ENCODE peak calls at places on chromosomes 3 and 15, in four cellular contexts. H, D, M and R are unnamed samples.

GRCh38 chr3:51538115-51538458 is 432 bp upstream of the RAD54L2 start:
- DNase-seq in H (no peak), M (no peak), D (no peak), R (peak; percentile 2)

GRCh38 chr15:98649996-98650870 is 1.9 kb downstream of the IGF1R start:
- DNase-seq in M (peak; percentile 55), H (peak; percentile 78), D (no peak), R (peak; percentile 59)

GRCh38 chr3:174891524-174892203 is 32.5 kb downstream of the NAALADL2 start:
- DNase-seq in D (no peak), M (no peak), H (no peak), R (peak; percentile 76)

GRCh38 chr3:13822042-13822441 is 57.8 kb downstream of the WNT7A start:
- DNase-seq in D (no peak), M (no peak), H (no peak), R (no peak)

GRCh38 chr3:82891028-82891427 is 1129.6 kb upstream of the GBE1 start:
- DNase-seq in D (no peak), H (no peak), M (no peak), R (no peak)

GRCh38 chr15:44712108-44713005 is 1.0 kb downstream of the B2M start:
- DNase-seq in D (no peak), M (peak; percentile 62), H (peak; percentile 82), R (peak; percentile 71)

GRCh38 chr3:10341901-10342398 is 21.0 kb upstream of the SEC13 start:
- DNase-seq in M (no peak), H (no peak), D (no peak), R (no peak)

GRCh38 chr3:88807471-88808090 is 299.8 kb upstream of the EPHA3 start:
- DNase-seq in D (no peak), M (no peak), H (no peak), R (no peak)

GRCh38 chr15:35067501-35068347 is 17.4 kb downstream of the NANOGP8 start:
- DNase-seq in D (no peak), M (no peak), H (no peak), R (no peak)

GRCh38 chr3:50336452-50337174 is 4.0 kb downstream of the RASSF1 start:
- DNase-seq in H (no peak), M (no peak), D (no peak), R (no peak)

GRCh38 chr15:63891079-63891762 is 57.5 kb upstream of the HERC1 start:
- DNase-seq in M (peak; percentile 88), H (no peak), D (peak; percentile 74), R (peak; percentile 85)

GRCh38 chr15:58932791-58933310 is 628 bp downstream of the SLTM start:
- DNase-seq in D (no peak), M (no peak), H (peak; percentile 77), R (no peak)

GRCh38 chr3:166248784-166249183 is 411.6 kb upstream of the BCHE start:
- DNase-seq in H (no peak), M (no peak), D (no peak), R (no peak)

GRCh38 chr15:34223904-34224596 is 766 bp upstream of the EMC4 start:
- DNase-seq in H (no peak), D (no peak), M (no peak), R (peak; percentile 20)

GRCh38 chr3:30347679-30348216 is 258.7 kb upstream of the TGFBR2 start:
- DNase-seq in H (no peak), D (peak; percentile 61), M (no peak), R (no peak)

GRCh38 chr3:177576754-177577153 is 379.5 kb upstream of the TBL1XR1 start:
- DNase-seq in D (no peak), H (no peak), M (no peak), R (no peak)

GRCh38 chr15:41969851-41970431 is 2.4 kb downstream of the EHD4 start:
- DNase-seq in H (peak; percentile 52), M (no peak), D (no peak), R (no peak)

GRCh38 chr3:25033407-25034029 is 394.5 kb upstream of the RARB start:
- DNase-seq in D (peak; percentile 20), M (peak; percentile 66), H (no peak), R (peak; percentile 56)

GRCh38 chr3:46442591-46443530 is 21.8 kb downstream of the LTF start:
- DNase-seq in H (peak; percentile 58), D (no peak), M (peak; percentile 53), R (no peak)

GRCh38 chr3:51712963-51713362 is 6.1 kb downstream of the GRM2 start:
- DNase-seq in H (peak; percentile 50), D (no peak), M (no peak), R (no peak)

GRCh38 chr15:95326689-95327525 is 1003.6 kb upstream of the NR2F2 start:
- DNase-seq in M (no peak), D (no peak), H (peak; percentile 83), R (peak; percentile 10)

GRCh38 chr15:29115093-29115991 is 154.3 kb downstream of the NSMCE3 start:
- DNase-seq in H (no peak), D (no peak), M (no peak), R (peak; percentile 19)

DNA sequence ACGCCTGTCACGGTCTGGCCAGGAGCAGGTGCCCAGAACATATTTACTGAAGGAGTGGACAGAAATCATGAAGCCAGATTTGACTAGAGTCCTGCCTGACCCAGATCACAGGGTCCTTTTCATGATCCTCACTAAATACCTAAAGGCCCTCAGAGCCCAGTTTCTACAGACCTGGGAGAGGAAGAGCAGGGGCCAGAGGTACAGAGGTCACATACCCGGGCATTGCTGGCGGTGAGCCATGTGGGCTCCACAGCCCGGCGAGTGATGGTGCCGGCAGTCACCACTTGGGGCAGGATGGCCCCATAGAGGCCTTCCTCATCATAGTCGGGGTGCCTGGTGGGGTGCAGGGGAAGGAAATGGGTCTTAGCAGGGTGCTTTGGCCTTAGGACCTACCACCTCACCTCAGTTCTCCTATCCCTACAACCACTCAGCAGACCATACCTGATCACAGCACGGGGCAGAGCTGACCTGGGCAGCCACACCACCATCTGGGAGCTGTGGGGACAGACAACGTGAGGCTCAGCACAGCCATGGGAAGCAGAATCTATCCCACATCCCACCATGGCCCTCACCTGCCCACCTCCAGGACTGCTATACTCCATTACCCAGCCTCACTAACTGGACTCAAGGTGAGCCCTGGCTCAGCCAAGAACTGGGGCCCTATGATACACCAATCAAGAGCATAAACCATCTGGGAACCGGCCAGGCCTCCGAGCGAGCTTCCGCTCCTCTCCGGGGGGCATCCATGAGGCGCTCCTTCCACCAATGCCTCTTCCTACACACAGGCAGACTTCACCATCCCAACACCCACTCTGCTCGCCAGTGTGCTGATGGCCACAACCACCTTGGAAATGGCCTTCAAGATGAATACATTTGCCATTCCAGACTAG is 12.9 kb downstream of the POLG start:
- DNase-seq in D (no peak), H (no peak), M (peak; percentile 30), R (no peak)
- TF ChIP-seq CTCF in D (no peak), H (no peak), M (peak; percentile 27), R (no peak)

GRCh38 chr3:119524931-119525662 is 26.8 kb downstream of the TIMMDC1 start:
- DNase-seq in H (no peak), M (peak; percentile 2), D (no peak), R (no peak)
- TF ChIP-seq CTCF in H (no peak), M (no peak), D (peak; percentile 28), R (no peak)

GRCh38 chr3:111071257-111072015 is at the start of gene NECTIN3:
- DNase-seq in D (no peak), H (peak; percentile 96), M (peak; percentile 95), R (peak; percentile 97)
- TF ChIP-seq CTCF in D (no peak), H (no peak), M (no peak), R (no peak)

GRCh38 chr3:98814799-98815450 is 51.8 kb downstream of the ST3GAL6 start:
- DNase-seq in H (no peak), D (no peak), M (no peak), R (no peak)

GRCh38 chr3:98821072-98821471 is 57.9 kb downstream of the ST3GAL6 start:
- DNase-seq in H (no peak), M (no peak), D (no peak), R (no peak)

GRCh38 chr3:98812851-98813374 is 49.8 kb downstream of the ST3GAL6 start:
- DNase-seq in D (no peak), H (no peak), M (peak; percentile 11), R (peak; percentile 12)

GRCh38 chr3:98817546-98817945 is 54.4 kb downstream of the ST3GAL6 start:
- DNase-seq in M (no peak), D (peak; percentile 33), H (no peak), R (no peak)
- TF ChIP-seq CTCF in M (peak; percentile 32), D (peak; percentile 73), H (peak; percentile 61), R (peak; percentile 85)

GRCh38 chr3:134630506-134630905 is 20.3 kb downstream of the KY start:
- DNase-seq in M (no peak), D (no peak), H (peak; percentile 16), R (no peak)
- TF ChIP-seq CTCF in M (no peak), D (no peak), H (no peak), R (no peak)

GRCh38 chr3:148727242-148727641 is 29.5 kb downstream of the AGTR1 start:
- DNase-seq in D (no peak), H (no peak), M (peak; percentile 76), R (no peak)
- TF ChIP-seq CTCF in D (peak; percentile 69), H (no peak), M (peak; percentile 71), R (no peak)

GRCh38 chr15:67136802-67137201 is 71.4 kb downstream of the SMAD3 start:
- DNase-seq in M (no peak), H (no peak), D (no peak), R (peak; percentile 1)

GRCh38 chr15:67137319-67137718 is 71.9 kb downstream of the SMAD3 start:
- DNase-seq in M (no peak), H (no peak), D (no peak), R (no peak)

GRCh38 chr15:67133738-67134576 is 68.6 kb downstream of the SMAD3 start:
- DNase-seq in D (no peak), M (no peak), H (no peak), R (peak; percentile 70)

GRCh38 chr15:67134577-67135492 is 69.4 kb downstream of the SMAD3 start:
- DNase-seq in D (no peak), H (no peak), M (no peak), R (peak; percentile 42)

DNA sequence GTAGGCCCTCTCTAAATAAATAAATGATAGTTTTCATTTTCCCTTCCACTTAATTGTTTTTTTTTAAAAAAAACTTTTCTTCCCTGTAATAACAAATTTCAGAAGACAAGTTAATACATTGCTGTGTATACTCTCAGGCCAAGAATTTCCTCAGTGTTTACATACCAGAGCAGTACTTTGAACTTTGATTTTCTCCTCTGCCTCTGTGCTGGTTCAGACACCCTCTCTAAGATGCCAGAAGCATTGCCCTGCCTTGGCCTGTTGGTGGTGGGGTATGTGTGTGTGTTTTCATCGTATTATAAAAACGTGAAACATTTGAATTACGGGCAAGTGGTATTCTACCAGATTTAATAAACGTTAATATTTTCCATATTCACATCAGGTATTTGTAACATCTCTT is 70.1 kb downstream of the SMAD3 start:
- DNase-seq in M (no peak), H (no peak), D (no peak), R (peak; percentile 40)
- TF ChIP-seq CTCF in M (no peak), H (no peak), D (no peak), R (no peak)

GRCh38 chr3:188092648-188093047 is 61.3 kb upstream of the LPP start:
- DNase-seq in H (no peak), D (no peak), M (no peak), R (no peak)
- TF ChIP-seq CTCF in H (no peak), D (no peak), M (no peak), R (no peak)